ENCODE peak calls at places on chromosome 2, in ten cellular contexts. A is chondrocyte; T is activated T-cell treated with anti-CD3 and anti-CD28 coated beads for 48 hours; R is activated CD4-positive, CD25-positive, alpha-beta regulatory T cell; K is uterus; U is left lobe of liver; Y is HTR-8/SVneo; X is NCI-H1092; P is stromal cell of bone marrow; S is activated naive CD4-positive, alpha-beta T cell treated with anti-CD3 and anti-CD28 coated beads for 36 hours. B is an unnamed sample.

GRCh38 chr2:160054984-160055725 is 7.3 kb downstream of the PLA2R1 start:
- DNase-seq in R (no peak), A (no peak), K (peak), U (no peak), P (peak), Y (no peak), S (no peak), T (no peak), X (no peak), B (no peak)

GRCh38 chr2:224442092-224442999 is 40.4 kb upstream of the FAM124B start:
- DNase-seq in S (peak), U (peak), A (no peak), R (no peak), T (no peak), Y (no peak), K (no peak), P (no peak), X (no peak), B (peak)

GRCh38 chr2:130371723-130372054 is 15.8 kb downstream of the PTPN18 start:
- DNase-seq in Y (no peak), X (no peak), K (no peak), T (no peak), A (no peak), P (no peak), R (no peak), S (no peak), U (no peak), B (no peak)

GRCh38 chr2:209638346-209638745 is 133.3 kb upstream of the UNC80 start:
- DNase-seq in Y (peak), R (no peak), S (peak), U (no peak), X (no peak), T (no peak), P (no peak), K (no peak), A (no peak), B (no peak)

GRCh38 chr2:17059452-17059851 is 393.8 kb upstream of the CYRIA start:
- DNase-seq in P (no peak), K (no peak), X (no peak), R (no peak), A (no peak), U (no peak), S (no peak), Y (no peak), T (no peak), B (no peak)

GRCh38 chr2:33350632-33351031 is 125.8 kb upstream of the RASGRP3 start:
- DNase-seq in U (no peak), K (no peak), S (no peak), T (no peak), Y (no peak), X (no peak), A (no peak), R (no peak), P (no peak), B (no peak)

GRCh38 chr2:24521975-24522639 is 31.1 kb downstream of the NCOA1 start:
- DNase-seq in S (no peak), Y (no peak), U (no peak), P (no peak), R (no peak), X (no peak), A (no peak), T (no peak), K (no peak), B (no peak)

GRCh38 chr2:151828143-151828889 is at the start of gene ARL5A:
- DNase-seq in R (peak), T (peak), P (peak), K (peak), U (peak), A (peak), S (peak), X (peak), Y (peak), B (peak)

GRCh38 chr2:71746946-71747501 is 293.7 kb downstream of the DYSF start:
- DNase-seq in U (no peak), K (peak), T (no peak), A (no peak), R (no peak), S (no peak), X (no peak), Y (peak), P (no peak), B (no peak)

GRCh38 chr2:239443666-239444567 is 43.1 kb upstream of the HDAC4 start:
- DNase-seq in S (no peak), R (no peak), K (no peak), A (no peak), T (no peak), X (no peak), U (no peak), Y (peak), P (no peak), B (no peak)

GRCh38 chr2:38692636-38693318 is 26.9 kb downstream of the GALM start:
- DNase-seq in T (no peak), A (no peak), Y (no peak), R (no peak), P (no peak), X (no peak), K (no peak), S (no peak), U (no peak), B (no peak)